ENCODE peak calls at places on chromosomes 2 and 18, in eight cellular contexts. A is right atrium auricular region; K is activated CD8-positive, alpha-beta T cell treated with anti-CD3 and anti-CD28 coated beads for 36 hours; S is GM12865; C is cardiac muscle cell; O is mammary epithelial cell; T is uterus; I is glutamatergic neuron. U is an unnamed sample.

GRCh38 chr2:96962567-96963203 is 23.7 kb downstream of the FAM178B start:
- DNase-seq in I (no peak), T (no peak), K (peak), O (no peak), A (no peak), C (no peak), S (peak), U (no peak)

GRCh38 chr2:222904557-222905258 is 43.9 kb downstream of the ACSL3 start:
- DNase-seq in A (no peak), S (no peak), K (no peak), O (peak), C (no peak), I (no peak), T (no peak), U (no peak)

GRCh38 chr2:138974651-138975050 is 194.5 kb upstream of the NXPH2 start:
- DNase-seq in I (no peak), S (no peak), T (no peak), C (no peak), K (no peak), A (no peak), O (no peak), U (no peak)

GRCh38 chr2:20052872-20053281 is 1.4 kb upstream of the LAPTM4A start:
- DNase-seq in S (peak), T (peak), O (peak), I (no peak), A (peak), K (peak), C (no peak), U (peak)

GRCh38 chr2:11129598-11130449 is 25.4 kb upstream of the SLC66A3 start:
- DNase-seq in C (peak), S (peak), O (no peak), A (no peak), I (peak), K (peak), T (peak), U (peak)

GRCh38 chr2:47016172-47016913 is 100.7 kb upstream of the MCFD2 start:
- DNase-seq in C (no peak), I (no peak), O (peak), T (no peak), S (no peak), K (no peak), A (no peak), U (peak)

GRCh38 chr2:150846691-150847090 is 359.2 kb upstream of the RND3 start:
- DNase-seq in I (no peak), S (no peak), T (no peak), A (no peak), K (no peak), C (no peak), O (no peak), U (no peak)

GRCh38 chr2:88077076-88077475 is 9.5 kb downstream of the SMYD1 start:
- DNase-seq in T (no peak), A (no peak), K (no peak), C (peak), S (no peak), I (peak), O (no peak), U (no peak)

GRCh38 chr2:173452436-173452835 is 97.8 kb downstream of the CDCA7 start:
- DNase-seq in K (no peak), S (no peak), I (no peak), A (no peak), C (peak), O (no peak), T (no peak), U (no peak)

GRCh38 chr18:3710712-3711269 is 260.8 kb downstream of the TGIF1 start:
- DNase-seq in S (no peak), T (no peak), O (peak), I (no peak), C (no peak), A (peak), K (no peak), U (peak)

GRCh38 chr2:7109558-7109935 is 192.3 kb downstream of the RNF144A start:
- DNase-seq in O (no peak), S (no peak), A (no peak), T (no peak), C (no peak), I (peak), K (no peak), U (no peak)

GRCh38 chr2:26268184-26268583 is 23.4 kb downstream of the HADHB start:
- DNase-seq in T (no peak), O (no peak), C (peak), A (no peak), K (no peak), I (no peak), S (no peak), U (no peak)

GRCh38 chr2:232791518-232791917 is 15.2 kb upstream of the KCNJ13 start:
- DNase-seq in A (no peak), O (no peak), I (no peak), K (no peak), C (no peak), S (no peak), T (no peak), U (no peak)

GRCh38 chr2:63436488-63436887 is 151.8 kb downstream of the WDPCP start:
- DNase-seq in I (no peak), A (no peak), S (no peak), C (no peak), O (no peak), T (no peak), K (no peak), U (no peak)

GRCh38 chr2:24540011-24540477 is 49.0 kb downstream of the NCOA1 start:
- DNase-seq in A (no peak), K (no peak), C (no peak), S (no peak), O (no peak), T (no peak), I (no peak), U (no peak)

GRCh38 chr2:232576995-232577394 is 26.5 kb downstream of the EIF4E2 start:
- DNase-seq in A (no peak), S (no peak), K (no peak), O (peak), I (no peak), C (no peak), T (no peak), U (no peak)

GRCh38 chr2:144518744-144519596 is 949 bp downstream of the ZEB2 start:
- DNase-seq in I (no peak), A (no peak), T (no peak), O (no peak), K (no peak), C (no peak), S (peak), U (no peak)

GRCh38 chr2:55865095-55865835 is 58.3 kb downstream of the EFEMP1 start:
- DNase-seq in C (no peak), K (no peak), O (peak), I (no peak), T (no peak), A (no peak), S (no peak), U (no peak)

GRCh38 chr2:222448806-222449205 is 24.5 kb downstream of the SGPP2 start:
- DNase-seq in S (no peak), K (no peak), T (peak), O (peak), A (no peak), I (no peak), C (no peak), U (no peak)

GRCh38 chr2:145067631-145068030 is 547.7 kb upstream of the ZEB2 start:
- DNase-seq in C (no peak), A (no peak), T (no peak), S (no peak), K (no peak), I (no peak), O (no peak), U (no peak)

GRCh38 chr2:217614498-217614897 is 388.3 kb downstream of the TNS1 start:
- DNase-seq in S (peak), T (no peak), A (no peak), I (no peak), C (no peak), K (peak), O (peak), U (no peak)

GRCh38 chr2:15901095-15901807 is 39.1 kb upstream of the MYCN start:
- DNase-seq in I (no peak), O (no peak), T (no peak), A (no peak), S (no peak), C (no peak), K (no peak), U (no peak)
- TF ChIP-seq CTCF in I (no peak), O (no peak), T (no peak), A (no peak), S (no peak), C (no peak), K (no peak), U (no peak)

GRCh38 chr2:199464614-199465352 is 7.0 kb upstream of the SATB2 start:
- DNase-seq in C (no peak), O (no peak), A (no peak), S (no peak), T (no peak), K (no peak), I (no peak), U (no peak)

GRCh38 chr2:199463708-199464613 is 6.2 kb upstream of the SATB2 start:
- DNase-seq in O (no peak), I (no peak), T (no peak), S (no peak), C (no peak), A (no peak), K (no peak), U (no peak)

GRCh38 chr2:199461455-199462166 is 3.9 kb upstream of the SATB2 start:
- DNase-seq in S (no peak), I (no peak), C (no peak), A (no peak), T (no peak), O (no peak), K (no peak), U (no peak)

GRCh38 chr2:199462167-199462976 is 4.6 kb upstream of the SATB2 start:
- DNase-seq in I (no peak), C (no peak), A (no peak), O (no peak), S (no peak), T (no peak), K (no peak), U (no peak)

GRCh38 chr2:199463000-199463692 is 5.4 kb upstream of the SATB2 start:
- DNase-seq in C (peak), T (peak), K (peak), S (peak), O (peak), I (peak), A (no peak), U (peak)
- TF ChIP-seq CTCF in C (peak), T (peak), K (peak), S (peak), O (peak), I (peak), A (peak), U (peak)

GRCh38 chr2:77800410-77800809 is 278.2 kb upstream of the LRRTM4 start:
- DNase-seq in S (no peak), O (no peak), A (no peak), K (no peak), I (no peak), T (no peak), C (no peak), U (no peak)
- TF ChIP-seq CTCF in S (no peak), O (no peak), A (no peak), K (no peak), I (no peak), T (no peak), C (no peak), U (no peak)

GRCh38 chr2:152648336-152648735 is 68.9 kb downstream of the PRPF40A start:
- DNase-seq in S (no peak), I (no peak), O (no peak), K (no peak), T (no peak), A (no peak), C (no peak), U (no peak)
- TF ChIP-seq CTCF in S (no peak), I (no peak), O (no peak), K (peak), T (no peak), A (no peak), C (peak), U (no peak)

GRCh38 chr2:132670104-132670960 is at the start of gene LYPD1:
- DNase-seq in I (peak), A (no peak), K (no peak), C (peak), O (peak), S (no peak), T (no peak), U (peak)
- TF ChIP-seq CTCF in I (no peak), A (no peak), K (no peak), C (no peak), O (no peak), S (no peak), T (no peak), U (no peak)

GRCh38 chr2:59886758-59887157 is 666.7 kb downstream of the BCL11A start:
- DNase-seq in K (peak), S (no peak), C (no peak), I (no peak), A (no peak), O (no peak), T (no peak), U (no peak)

GRCh38 chr2:59887348-59887747 is 666.1 kb downstream of the BCL11A start:
- DNase-seq in S (no peak), I (no peak), C (no peak), O (no peak), T (no peak), K (no peak), A (no peak), U (no peak)

GRCh38 chr2:59888706-59889105 is 664.7 kb downstream of the BCL11A start:
- DNase-seq in C (no peak), I (no peak), K (no peak), S (no peak), O (no peak), T (no peak), A (no peak), U (no peak)

GRCh38 chr2:59889305-59889704 is 664.1 kb downstream of the BCL11A start:
- DNase-seq in A (no peak), S (no peak), T (no peak), I (no peak), O (no peak), K (no peak), C (no peak), U (no peak)

GRCh38 chr2:59888015-59888414 is 665.4 kb downstream of the BCL11A start:
- DNase-seq in O (no peak), A (no peak), S (peak), I (no peak), C (no peak), T (no peak), K (peak), U (no peak)
- TF ChIP-seq CTCF in O (no peak), A (no peak), S (no peak), I (no peak), C (no peak), T (no peak), K (no peak), U (no peak)

GRCh38 chr2:137511526-137511925 is 452.7 kb upstream of the HNMT start:
- DNase-seq in C (no peak), S (no peak), K (no peak), I (no peak), A (no peak), T (no peak), O (no peak), U (no peak)

GRCh38 chr2:137507237-137507636 is 457.0 kb upstream of the HNMT start:
- DNase-seq in K (no peak), O (no peak), T (no peak), S (no peak), C (no peak), I (no peak), A (no peak), U (no peak)

GRCh38 chr2:137508739-137509384 is 455.4 kb upstream of the HNMT start:
- DNase-seq in K (no peak), A (no peak), O (peak), I (no peak), S (no peak), C (no peak), T (no peak), U (no peak)
- TF ChIP-seq CTCF in K (no peak), A (no peak), O (no peak), I (no peak), S (no peak), C (no peak), T (no peak), U (no peak)

U was measured in Calu3.